ENCODE peak calls at places on chromosomes 1 and 21, in four cellular contexts. Z is ACHN; P is activated CD4-positive, alpha-beta T cell treated with anti-CD3 and anti-CD28 coated beads for 48 hours; T is left cardiac atrium. B is an unnamed sample.

GRCh38 chr1:108913105-108913948 is 36.5 kb downstream of the GPSM2 start:
- DNase-seq in Z (no peak), P (no peak), T (no peak), B (no peak)

GRCh38 chr1:42417191-42417590 is 36.6 kb downstream of the RIMKLA start:
- DNase-seq in Z (no peak), P (no peak), T (no peak), B (no peak)

GRCh38 chr1:238136265-238136664 is 245.5 kb upstream of the ZP4 start:
- DNase-seq in Z (no peak), P (no peak), T (no peak), B (no peak)

GRCh38 chr1:99970713-99971255 is 988 bp downstream of the SLC35A3 start:
- DNase-seq in Z (no peak), P (no peak), T (no peak), B (no peak)

GRCh38 chr1:76202670-76203069 is 128.1 kb downstream of the ST6GALNAC3 start:
- DNase-seq in Z (no peak), P (no peak), T (no peak), B (no peak)

GRCh38 chr1:154608522-154609294 is 722 bp upstream of the ADAR start:
- DNase-seq in Z (peak), P (peak), T (peak), B (no peak)

GRCh38 chr1:157596384-157596783 is 1.5 kb downstream of the FCRL4 start:
- DNase-seq in Z (no peak), P (no peak), T (no peak), B (no peak)

GRCh38 chr21:37237764-37238163 is 29.4 kb downstream of the VPS26C start:
- DNase-seq in Z (no peak), P (no peak), T (no peak), B (no peak)

GRCh38 chr1:159951551-159951950 is 2.5 kb downstream of the SLAMF9 start:
- DNase-seq in Z (no peak), P (no peak), T (no peak), B (no peak)

GRCh38 chr1:234969630-234970370 is 158.8 kb downstream of the TOMM20 start:
- DNase-seq in Z (no peak), P (no peak), T (peak), B (no peak)

GRCh38 chr1:212039622-212040021 is 4.1 kb downstream of the DTL start:
- DNase-seq in Z (no peak), P (no peak), T (no peak), B (no peak)

GRCh38 chr1:214075305-214076003 is 87.7 kb downstream of the PROX1 start:
- DNase-seq in Z (no peak), P (no peak), T (no peak), B (no peak)

GRCh38 chr1:234836045-234836681 is 226.2 kb upstream of the IRF2BP2 start:
- DNase-seq in Z (no peak), P (no peak), T (no peak), B (no peak)

GRCh38 chr1:214282696-214283225 is 1.8 kb downstream of the SMYD2 start:
- DNase-seq in Z (no peak), P (peak), T (no peak), B (no peak)

GRCh38 chr1:170623171-170623570 is 40.8 kb upstream of the PRRX1 start:
- DNase-seq in Z (no peak), P (no peak), T (no peak), B (no peak)

GRCh38 chr1:152511596-152511995 is 993 bp downstream of the LCE5A start:
- DNase-seq in Z (no peak), P (no peak), T (no peak), B (no peak)

GRCh38 chr1:98314591-98314990 is 346.9 kb upstream of the SNX7 start:
- DNase-seq in Z (no peak), P (no peak), T (no peak), B (no peak)

GRCh38 chr21:34513109-34513675 is 1.2 kb upstream of the KCNE1 start:
- DNase-seq in Z (no peak), P (no peak), T (no peak), B (no peak)

GRCh38 chr1:180525696-180526000 is 23.3 kb upstream of the ACBD6 start:
- DNase-seq in Z (no peak), P (no peak), T (no peak), B (no peak)

GRCh38 chr21:41958886-41959563 is 5.2 kb upstream of the C2CD2 start:
- DNase-seq in Z (peak), P (no peak), T (no peak), B (no peak)

GRCh38 chr21:45778686-45779085 is 135.2 kb downstream of the PCBP3 start:
- DNase-seq in Z (no peak), P (no peak), T (no peak), B (no peak)

GRCh38 chr1:180909462-180909976 is 3.2 kb upstream of the KIAA1614 start:
- DNase-seq in Z (peak), P (no peak), T (no peak), B (no peak)

GRCh38 chr1:30106125-30106524 is 617.3 kb downstream of the MATN1 start:
- DNase-seq in Z (peak), P (peak), T (peak), B (no peak)

GRCh38 chr21:18002393-18002792 is 183.2 kb upstream of the C21orf91 start:
- DNase-seq in Z (no peak), P (no peak), T (no peak), B (no peak)

GRCh38 chr1:92968138-92969032 is 7.1 kb upstream of the DIPK1A start:
- DNase-seq in Z (peak), P (no peak), T (no peak), B (no peak)

GRCh38 chr1:156491151-156491949 is 9.2 kb downstream of the MEF2D start:
- DNase-seq in Z (no peak), P (no peak), T (no peak), B (peak)

GRCh38 chr21:37673801-37674575 is 242.3 kb downstream of the KCNJ6 start:
- DNase-seq in Z (no peak), P (no peak), T (no peak), B (no peak)

GRCh38 chr1:12348113-12348512 is 118.3 kb downstream of the VPS13D start:
- DNase-seq in Z (no peak), P (no peak), T (no peak), B (no peak)

GRCh38 chr21:45248893-45249381 is 38.8 kb downstream of the POFUT2 start:
- DNase-seq in Z (peak), P (no peak), T (no peak), B (no peak)

GRCh38 chr1:15848143-15848928 is 829 bp downstream of the SPEN start:
- DNase-seq in Z (peak), P (peak), T (peak), B (no peak)

GRCh38 chr1:229022595-229023350 is 248.1 kb upstream of the RAB4A start:
- DNase-seq in Z (no peak), P (no peak), T (peak), B (no peak)

GRCh38 chr1:117128323-117129079 is 7.0 kb upstream of the TRIM45 start:
- DNase-seq in Z (peak), P (no peak), T (no peak), B (no peak)

GRCh38 chr1:200258447-200259375 is 151.1 kb downstream of the ZNF281 start:
- DNase-seq in Z (peak), P (no peak), T (no peak), B (no peak)

GRCh38 chr1:55685560-55685959 is 470.4 kb upstream of the USP24 start:
- DNase-seq in Z (no peak), P (no peak), T (peak), B (no peak)

GRCh38 chr1:63323866-63324778 is 1.8 kb downstream of the FOXD3 start:
- DNase-seq in Z (no peak), P (no peak), T (no peak), B (no peak)

GRCh38 chr1:52677407-52677806 is 20.7 kb downstream of the COA7 start:
- DNase-seq in Z (no peak), P (no peak), T (peak), B (no peak)

GRCh38 chr1:172343246-172344099 is 77.0 kb upstream of the C1orf105 start:
- DNase-seq in Z (peak), P (no peak), T (no peak), B (no peak)

GRCh38 chr1:85203573-85204169 is 2.9 kb upstream of the SYDE2 start:
- DNase-seq in Z (no peak), P (no peak), T (no peak), B (no peak)